ENCODE peak calls at places on chromosomes 16 and 17, in nine cellular contexts. One of them, this sample, is unnamed.

GRCh38 chr16:867421-868385 is 67.2 kb upstream of the GNG13 start:
- DNase-seq in substantia nigra: no peak
- DNase-seq in stimulated activated naive B cell treated with anti-CD40 and anti-IgM and Interleukin-4, amounts not matched to agents 10 μg/mL and 1 μg/mL and 100 μg/mL, for 72 hours: no peak
- DNase-seq in activated T-cell treated with anti-CD3 and anti-CD28 coated beads, Interleukin-2, amount 50 U/mL, for 48 hours: no peak
- DNase-seq in mesendoderm: no peak
- DNase-seq in cardiac muscle cell: no peak
- DNase-seq in NCI-H1417 treated with DMSO at 0.1 percent for 48 hours: no peak
- DNase-seq in iPS-NIHi11: no peak
- DNase-seq in left ventricle myocardium superior: peak; percentile 24
- DNase-seq in this sample: no peak

GRCh38 chr17:57911834-57912673 is 43.2 kb downstream of the CUEDC1 start:
- DNase-seq in substantia nigra: peak; percentile 83
- DNase-seq in stimulated activated naive B cell treated with anti-CD40 and anti-IgM and Interleukin-4, amounts not matched to agents 10 μg/mL and 1 μg/mL and 100 μg/mL, for 72 hours: no peak
- DNase-seq in activated T-cell treated with anti-CD3 and anti-CD28 coated beads, Interleukin-2, amount 50 U/mL, for 48 hours: no peak
- DNase-seq in mesendoderm: no peak
- DNase-seq in cardiac muscle cell: peak; percentile 63
- DNase-seq in NCI-H1417 treated with DMSO at 0.1 percent for 48 hours: no peak
- DNase-seq in iPS-NIHi11: peak; percentile 46
- DNase-seq in left ventricle myocardium superior: peak; percentile 95
- DNase-seq in this sample: no peak

GRCh38 chr16:79358188-79358587 is 242.3 kb downstream of the MAF start:
- DNase-seq in substantia nigra: no peak
- DNase-seq in stimulated activated naive B cell treated with anti-CD40 and anti-IgM and Interleukin-4, amounts not matched to agents 10 μg/mL and 1 μg/mL and 100 μg/mL, for 72 hours: no peak
- DNase-seq in activated T-cell treated with anti-CD3 and anti-CD28 coated beads, Interleukin-2, amount 50 U/mL, for 48 hours: no peak
- DNase-seq in mesendoderm: no peak
- DNase-seq in cardiac muscle cell: no peak
- DNase-seq in NCI-H1417 treated with DMSO at 0.1 percent for 48 hours: no peak
- DNase-seq in iPS-NIHi11: no peak
- DNase-seq in left ventricle myocardium superior: no peak
- DNase-seq in this sample: no peak

GRCh38 chr17:76650505-76650904 is 6.9 kb upstream of the ST6GALNAC1 start:
- DNase-seq in substantia nigra: no peak
- DNase-seq in stimulated activated naive B cell treated with anti-CD40 and anti-IgM and Interleukin-4, amounts not matched to agents 10 μg/mL and 1 μg/mL and 100 μg/mL, for 72 hours: no peak
- DNase-seq in activated T-cell treated with anti-CD3 and anti-CD28 coated beads, Interleukin-2, amount 50 U/mL, for 48 hours: no peak
- DNase-seq in mesendoderm: no peak
- DNase-seq in cardiac muscle cell: no peak
- DNase-seq in NCI-H1417 treated with DMSO at 0.1 percent for 48 hours: no peak
- DNase-seq in iPS-NIHi11: no peak
- DNase-seq in left ventricle myocardium superior: no peak
- DNase-seq in this sample: no peak

GRCh38 chr17:75727391-75727790 is 6.1 kb downstream of the ITGB4 start:
- DNase-seq in substantia nigra: no peak
- DNase-seq in stimulated activated naive B cell treated with anti-CD40 and anti-IgM and Interleukin-4, amounts not matched to agents 10 μg/mL and 1 μg/mL and 100 μg/mL, for 72 hours: no peak
- DNase-seq in activated T-cell treated with anti-CD3 and anti-CD28 coated beads, Interleukin-2, amount 50 U/mL, for 48 hours: no peak
- DNase-seq in mesendoderm: no peak
- DNase-seq in cardiac muscle cell: no peak
- DNase-seq in NCI-H1417 treated with DMSO at 0.1 percent for 48 hours: no peak
- DNase-seq in iPS-NIHi11: no peak
- DNase-seq in left ventricle myocardium superior: no peak
- DNase-seq in this sample: no peak

GRCh38 chr16:75085556-75085955 is 31.0 kb downstream of the LDHD start:
- DNase-seq in substantia nigra: no peak
- DNase-seq in stimulated activated naive B cell treated with anti-CD40 and anti-IgM and Interleukin-4, amounts not matched to agents 10 μg/mL and 1 μg/mL and 100 μg/mL, for 72 hours: no peak
- DNase-seq in activated T-cell treated with anti-CD3 and anti-CD28 coated beads, Interleukin-2, amount 50 U/mL, for 48 hours: no peak
- DNase-seq in mesendoderm: no peak
- DNase-seq in cardiac muscle cell: no peak
- DNase-seq in NCI-H1417 treated with DMSO at 0.1 percent for 48 hours: no peak
- DNase-seq in iPS-NIHi11: no peak
- DNase-seq in left ventricle myocardium superior: no peak
- DNase-seq in this sample: no peak

GRCh38 chr17:67027031-67027628 is 17.2 kb upstream of the CACNG1 start:
- DNase-seq in substantia nigra: no peak
- DNase-seq in stimulated activated naive B cell treated with anti-CD40 and anti-IgM and Interleukin-4, amounts not matched to agents 10 μg/mL and 1 μg/mL and 100 μg/mL, for 72 hours: no peak
- DNase-seq in activated T-cell treated with anti-CD3 and anti-CD28 coated beads, Interleukin-2, amount 50 U/mL, for 48 hours: no peak
- DNase-seq in mesendoderm: no peak
- DNase-seq in cardiac muscle cell: no peak
- DNase-seq in NCI-H1417 treated with DMSO at 0.1 percent for 48 hours: no peak
- DNase-seq in iPS-NIHi11: no peak
- DNase-seq in left ventricle myocardium superior: peak; percentile 64
- DNase-seq in this sample: no peak

GRCh38 chr16:24834459-24835335 is 11.1 kb upstream of the SLC5A11 start:
- DNase-seq in substantia nigra: peak; percentile 24
- DNase-seq in stimulated activated naive B cell treated with anti-CD40 and anti-IgM and Interleukin-4, amounts not matched to agents 10 μg/mL and 1 μg/mL and 100 μg/mL, for 72 hours: no peak
- DNase-seq in activated T-cell treated with anti-CD3 and anti-CD28 coated beads, Interleukin-2, amount 50 U/mL, for 48 hours: no peak
- DNase-seq in mesendoderm: peak; percentile 54
- DNase-seq in cardiac muscle cell: peak; percentile 53
- DNase-seq in NCI-H1417 treated with DMSO at 0.1 percent for 48 hours: no peak
- DNase-seq in iPS-NIHi11: peak; percentile 69
- DNase-seq in left ventricle myocardium superior: no peak
- DNase-seq in this sample: no peak

GRCh38 chr16:87954826-87955225 is 3.6 kb downstream of the BANP start:
- DNase-seq in substantia nigra: no peak
- DNase-seq in stimulated activated naive B cell treated with anti-CD40 and anti-IgM and Interleukin-4, amounts not matched to agents 10 μg/mL and 1 μg/mL and 100 μg/mL, for 72 hours: no peak
- DNase-seq in activated T-cell treated with anti-CD3 and anti-CD28 coated beads, Interleukin-2, amount 50 U/mL, for 48 hours: no peak
- DNase-seq in mesendoderm: no peak
- DNase-seq in cardiac muscle cell: no peak
- DNase-seq in NCI-H1417 treated with DMSO at 0.1 percent for 48 hours: no peak
- DNase-seq in iPS-NIHi11: no peak
- DNase-seq in left ventricle myocardium superior: no peak
- DNase-seq in this sample: no peak

This sample was measured in activated CD8-positive, alpha-beta memory T cell treated with anti-CD3 and anti-CD28 coated beads for 24 hours.